ENCODE peak calls at places on chromosomes 13 and 19, in six cellular contexts. F is EL; H is RPMI8226; M is activated CD8-positive, alpha-beta memory T cell treated with anti-CD3 and anti-CD28 coated beads for 1 hour; R is uterus; S is HL-60. K is an unnamed sample.

GRCh38 chr13:78601124-78601885 is 2.0 kb downstream of the POU4F1 start:
- DNase-seq in M (no peak), F (no peak), S (no peak), R (no peak), H (no peak), K (no peak)

GRCh38 chr13:113053376-113053775 is 52.2 kb upstream of the F7 start:
- DNase-seq in R (no peak), S (no peak), H (no peak), F (no peak), M (no peak), K (no peak)

GRCh38 chr19:47253467-47253881 is 2.9 kb upstream of the CCDC9 start:
- DNase-seq in R (no peak), M (no peak), H (no peak), F (peak), S (no peak), K (no peak)

GRCh38 chr13:110713981-110714797 is 689 bp downstream of the ING1 start:
- DNase-seq in S (no peak), R (peak), H (peak), F (peak), M (no peak), K (peak)

GRCh38 chr19:41626877-41627276 is at the start of gene CEACAM4:
- DNase-seq in H (no peak), S (peak), M (no peak), F (no peak), R (no peak), K (no peak)

GRCh38 chr19:55075366-55075998 is at the start of gene EPS8L1:
- DNase-seq in S (peak), M (no peak), R (no peak), F (no peak), H (no peak), K (no peak)

GRCh38 chr19:38721977-38722773 is 22.1 kb downstream of the CAPN12 start:
- DNase-seq in S (no peak), H (no peak), M (no peak), R (no peak), F (no peak), K (no peak)

GRCh38 chr13:110330491-110331001 is 23.5 kb downstream of the COL4A2 start:
- DNase-seq in R (no peak), H (no peak), S (no peak), F (peak), M (no peak), K (no peak)

GRCh38 chr13:87274209-87274819 is 396.9 kb upstream of the SLITRK5 start:
- DNase-seq in M (no peak), R (no peak), S (peak), H (peak), F (no peak), K (no peak)